ENCODE peak calls at places on chromosomes 12 and 14, in five cellular contexts. O is HFF-Myc, R is upper lobe of left lung, N is heart left ventricle, Z is fibroblast of mammary gland. M is an unnamed sample.

GRCh38 chr12:25241171-25242020 is 9.3 kb downstream of the KRAS start:
- DNase-seq in O (no peak), R (no peak), N (no peak), Z (peak; percentile 67), M (peak; percentile 67)

GRCh38 chr12:131921866-131922769 is 7.0 kb upstream of the PUS1 start:
- DNase-seq in O (no peak), R (peak; percentile 67), N (peak; percentile 57), Z (no peak), M (peak; percentile 31)

GRCh38 chr12:32418221-32418620 is 18.9 kb downstream of the FGD4 start:
- DNase-seq in O (no peak), R (no peak), N (no peak), Z (no peak), M (no peak)

GRCh38 chr12:67541625-67541991 is 106.9 kb upstream of the DYRK2 start:
- DNase-seq in O (no peak), R (no peak), N (no peak), Z (no peak), M (no peak)

GRCh38 chr14:74008843-74009499 is 10.1 kb downstream of the ENTPD5 start:
- DNase-seq in O (no peak), R (no peak), N (no peak), Z (no peak), M (no peak)

GRCh38 chr14:77989441-77989891 is 180.7 kb upstream of the NRXN3 start:
- DNase-seq in O (no peak), R (no peak), N (peak; percentile 58), Z (no peak), M (no peak)

GRCh38 chr12:52093346-52093745 is 13.8 kb downstream of the SMIM41 start:
- DNase-seq in O (no peak), R (no peak), N (no peak), Z (no peak), M (no peak)

GRCh38 chr12:97276198-97276580 is 186.4 kb upstream of the RMST start:
- DNase-seq in O (no peak), R (no peak), N (no peak), Z (no peak), M (no peak)

GRCh38 chr14:35362441-35362840 is 42.1 kb downstream of the NFKBIA start:
- DNase-seq in O (no peak), R (no peak), N (no peak), Z (no peak), M (no peak)

GRCh38 chr12:69330475-69331473 is 17.4 kb upstream of the LYZ start:
- DNase-seq in O (no peak), R (no peak), N (peak; percentile 19), Z (no peak), M (peak; percentile 4)

GRCh38 chr12:27899151-27899661 is 73.3 kb downstream of the PTHLH start:
- DNase-seq in O (no peak), R (no peak), N (no peak), Z (peak; percentile 98), M (peak; percentile 97)

GRCh38 chr12:22101749-22102243 is 55.8 kb downstream of the CMAS start:
- DNase-seq in O (peak; percentile 41), R (no peak), N (peak; percentile 31), Z (peak; percentile 94), M (peak; percentile 69)

GRCh38 chr14:65748796-65749195 is 336.3 kb downstream of the FUT8 start:
- DNase-seq in O (no peak), R (no peak), N (no peak), Z (no peak), M (no peak)

GRCh38 chr12:47883663-47884195 is 21.1 kb downstream of the VDR start:
- DNase-seq in O (no peak), R (no peak), N (no peak), Z (no peak), M (no peak)

GRCh38 chr12:116164263-116164817 is 113.2 kb downstream of the MED13L start:
- DNase-seq in O (no peak), R (no peak), N (no peak), Z (no peak), M (no peak)

GRCh38 chr12:57216931-57217871 is 607 bp downstream of the NXPH4 start:
- DNase-seq in O (no peak), R (peak; percentile 88), N (no peak), Z (no peak), M (peak; percentile 63)

GRCh38 chr12:125092872-125093680 is 27.8 kb downstream of the AACS start:
- DNase-seq in O (peak; percentile 14), R (no peak), N (peak; percentile 28), Z (peak; percentile 69), M (peak; percentile 73)

GRCh38 chr12:105740337-105740736 is 398.4 kb downstream of the NUAK1 start:
- DNase-seq in O (no peak), R (no peak), N (no peak), Z (no peak), M (no peak)

GRCh38 chr12:114933428-114934160 is 249.6 kb upstream of the TBX3 start:
- DNase-seq in O (no peak), R (no peak), N (no peak), Z (peak; percentile 99), M (peak; percentile 98)

GRCh38 chr14:32077081-32078029 is at the start of gene ARHGAP5:
- DNase-seq in O (no peak), R (peak; percentile 94), N (no peak), Z (peak; percentile 30), M (no peak)

GRCh38 chr14:32252030-32252670 is 49.1 kb upstream of the RNU6-8 start:
- DNase-seq in O (peak; percentile 62), R (no peak), N (peak; percentile 39), Z (peak; percentile 78), M (peak; percentile 49)

GRCh38 chr12:6823161-6824084 is 1.8 kb downstream of the GPR162 start:
- DNase-seq in O (no peak), R (peak; percentile 66), N (no peak), Z (no peak), M (no peak)

GRCh38 chr12:32226768-32227167 is 120.1 kb downstream of the BICD1 start:
- DNase-seq in O (no peak), R (no peak), N (no peak), Z (no peak), M (no peak)

GRCh38 chr14:63964063-63964462 is 111.3 kb downstream of the SYNE2 start:
- DNase-seq in O (no peak), R (no peak), N (no peak), Z (no peak), M (no peak)

GRCh38 chr12:67671419-67671818 is 22.9 kb downstream of the DYRK2 start:
- DNase-seq in O (no peak), R (no peak), N (no peak), Z (peak; percentile 69), M (peak; percentile 28)

GRCh38 chr12:1058423-1058822 is 67.4 kb downstream of the ERC1 start:
- DNase-seq in O (no peak), R (no peak), N (no peak), Z (no peak), M (no peak)

GRCh38 chr14:96354246-96354645 is 8.9 kb downstream of the ATG2B start:
- DNase-seq in O (no peak), R (no peak), N (no peak), Z (no peak), M (no peak)

GRCh38 chr14:96357216-96357615 is 5.9 kb downstream of the ATG2B start:
- DNase-seq in O (no peak), R (no peak), N (no peak), Z (no peak), M (no peak)

GRCh38 chr14:96352708-96353107 is 10.4 kb downstream of the ATG2B start:
- DNase-seq in O (no peak), R (no peak), N (no peak), Z (no peak), M (peak; percentile 12)

GRCh38 chr14:96349286-96350075 is 13.7 kb downstream of the ATG2B start:
- DNase-seq in O (no peak), R (no peak), N (no peak), Z (no peak), M (no peak)

DNA sequence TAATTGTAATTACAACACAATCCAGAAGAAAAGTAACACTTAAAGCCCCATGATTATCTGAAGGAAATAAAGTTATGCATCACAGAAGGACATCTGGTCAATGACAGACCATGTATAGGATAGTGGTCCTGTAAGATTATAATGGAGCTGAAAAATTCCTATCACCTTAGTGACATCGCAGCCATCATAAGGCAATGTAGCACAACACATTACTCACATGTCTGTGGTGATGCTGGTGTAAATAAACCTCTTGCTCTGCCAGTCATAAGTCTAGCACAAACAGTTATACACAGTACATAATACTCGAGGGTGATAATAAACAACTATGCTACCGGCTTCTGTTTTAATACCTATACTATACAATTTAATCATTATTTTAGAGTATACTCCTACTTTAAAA is 11.2 kb downstream of the ATG2B start:
- DNase-seq in O (no peak), R (no peak), N (no peak), Z (no peak), M (no peak)
- TF ChIP-seq CTCF in O (no peak), R (no peak), N (no peak), Z (no peak), M (no peak)

GRCh38 chr14:28777773-28778606 is 11.4 kb downstream of the FOXG1 start:
- DNase-seq in O (no peak), R (no peak), N (no peak), Z (no peak), M (no peak)
- H3K4me3 ChIP-seq in O (no peak overlapping the region), R (no peak overlapping the region), N (no peak overlapping the region), Z (no peak overlapping the region), M (no peak overlapping the region)

GRCh38 chr14:54503476-54503875 is 6.2 kb upstream of the CGRRF1 start:
- DNase-seq in O (no peak), R (no peak), N (no peak), Z (peak; percentile 48), M (peak; percentile 44)
- TF ChIP-seq CTCF in O (peak; percentile 52), R (no peak), N (peak; percentile 34), Z (peak; percentile 52), M (peak; percentile 50)

DNA sequence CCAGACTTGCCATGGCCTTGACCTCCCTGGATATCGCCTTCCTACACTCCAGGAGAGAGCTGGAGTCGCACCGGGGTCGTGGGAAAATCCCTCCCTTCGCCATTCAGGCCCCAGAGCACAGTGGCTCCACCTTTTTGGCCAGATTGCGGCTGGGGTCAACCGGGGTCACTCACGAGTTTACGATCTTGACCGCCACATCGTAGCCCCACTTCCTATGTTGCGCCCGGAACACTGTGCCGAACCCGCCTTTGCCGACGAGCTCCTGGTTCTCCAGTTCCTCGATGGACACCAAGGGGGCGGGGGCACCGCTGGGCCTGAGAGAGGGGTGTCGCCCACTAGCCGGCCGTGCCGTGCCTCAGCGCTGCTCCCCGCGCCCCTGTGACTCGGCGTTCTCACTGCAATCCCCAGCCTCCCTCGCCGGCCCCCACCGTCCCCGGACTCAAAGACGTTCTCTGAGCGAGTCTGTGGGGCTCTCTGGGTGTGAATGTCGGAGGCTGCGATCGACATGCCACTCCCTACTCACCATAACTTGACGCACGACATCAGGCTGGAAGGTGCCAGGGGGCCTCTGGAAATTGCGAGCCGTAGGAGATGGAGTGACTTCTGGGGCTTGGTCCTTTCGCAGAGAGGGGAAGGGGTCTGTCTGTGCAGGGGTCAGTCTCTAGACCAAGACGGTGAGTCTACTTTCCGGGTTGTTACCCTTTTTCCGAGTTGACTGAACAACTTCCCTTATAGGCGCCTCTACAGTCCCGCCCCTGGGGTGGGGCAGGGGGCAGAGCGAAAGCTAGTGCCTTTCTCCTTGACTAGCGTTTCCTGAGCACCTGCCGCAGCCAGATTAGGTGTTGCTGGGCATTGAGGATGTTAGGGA is at the start of gene RIPK3:
- DNase-seq in O (no peak), R (peak; percentile 89), N (peak; percentile 61), Z (no peak), M (no peak)
- H3K4me3 ChIP-seq in O (peak within 1 kb of the TSS; percentile 9), R (peak within 1 kb of the TSS; percentile 51), N (peak within 1 kb of the TSS; percentile 21), Z (no peak within 1 kb of the TSS), M (peak within 1 kb of the TSS; percentile 63)